ENCODE peak calls at places on chromosomes 1 and 21, in nine cellular contexts. O is foreskin fibroblast, J is ascending aorta, K is mucosa of descending colon, L is GM23248, I is adrenal gland, W is NB4, Z is endodermal cell, X is NT2/D1. F is an unnamed sample.

GRCh38 chr1:233261615-233262168 is 33.8 kb downstream of the PCNX2 start:
- DNase-seq in O (no peak), J (no peak), K (no peak), L (no peak), I (no peak), W (no peak), Z (no peak), X (no peak), F (no peak)

GRCh38 chr1:162855461-162856150 is 5.4 kb downstream of the CCDC190 start:
- DNase-seq in O (peak), J (no peak), K (no peak), L (peak), I (no peak), W (no peak), Z (no peak), X (no peak), F (no peak)

GRCh38 chr1:35930593-35931423 is at the start of gene AGO3:
- DNase-seq in O (peak), J (peak), K (peak), L (peak), I (peak), W (peak), Z (peak), X (peak), F (peak)

GRCh38 chr1:77539510-77540142 is 142.8 kb downstream of the ZZZ3 start:
- DNase-seq in O (peak), J (no peak), K (no peak), L (peak), I (no peak), W (peak), Z (no peak), X (no peak), F (peak)

GRCh38 chr1:116375165-116375883 is 2.3 kb downstream of the ATP1A1 start:
- DNase-seq in O (no peak), J (no peak), K (no peak), L (peak), I (no peak), W (no peak), Z (no peak), X (no peak), F (no peak)

GRCh38 chr1:54582566-54583306 is 34.7 kb downstream of the ACOT11 start:
- DNase-seq in O (no peak), J (no peak), K (no peak), L (no peak), I (no peak), W (no peak), Z (peak), X (no peak), F (no peak)

GRCh38 chr1:163213626-163214025 is 10.9 kb upstream of the RGS5 start:
- DNase-seq in O (no peak), J (no peak), K (no peak), L (no peak), I (no peak), W (no peak), Z (no peak), X (no peak), F (no peak)

GRCh38 chr1:27538793-27539192 is 48.8 kb upstream of the WASF2 start:
- DNase-seq in O (peak), J (no peak), K (no peak), L (peak), I (no peak), W (peak), Z (no peak), X (no peak), F (peak)

GRCh38 chr1:15958111-15958510 is 17.8 kb downstream of the ZBTB17 start:
- DNase-seq in O (no peak), J (no peak), K (no peak), L (no peak), I (no peak), W (no peak), Z (no peak), X (no peak), F (no peak)

GRCh38 chr1:32339363-32339978 is 3.4 kb upstream of the MARCKSL1 start:
- DNase-seq in O (no peak), J (no peak), K (no peak), L (peak), I (no peak), W (peak), Z (no peak), X (no peak), F (no peak)

GRCh38 chr1:162892916-162893714 is 32.1 kb upstream of the CCDC190 start:
- DNase-seq in O (peak), J (no peak), K (no peak), L (peak), I (no peak), W (peak), Z (no peak), X (no peak), F (no peak)

GRCh38 chr1:223844962-223845809 is 561 bp downstream of the TP53BP2 start:
- DNase-seq in O (peak), J (no peak), K (peak), L (peak), I (no peak), W (peak), Z (peak), X (peak), F (peak)

GRCh38 chr1:236997361-236997760 is 6.9 kb downstream of the MT1HL1 start:
- DNase-seq in O (no peak), J (no peak), K (no peak), L (no peak), I (no peak), W (no peak), Z (no peak), X (no peak), F (no peak)

GRCh38 chr1:91900538-91900937 is 14.6 kb upstream of the TGFBR3 start:
- DNase-seq in O (peak), J (no peak), K (no peak), L (peak), I (no peak), W (no peak), Z (no peak), X (no peak), F (peak)

GRCh38 chr1:44613932-44614331 is 60.3 kb downstream of the TMEM53 start:
- DNase-seq in O (no peak), J (no peak), K (no peak), L (no peak), I (no peak), W (no peak), Z (peak), X (no peak), F (no peak)

GRCh38 chr1:178819123-178819522 is 51.8 kb downstream of the ANGPTL1 start:
- DNase-seq in O (no peak), J (no peak), K (no peak), L (peak), I (no peak), W (no peak), Z (peak), X (peak), F (peak)

GRCh38 chr21:32256873-32257620 is 21.8 kb downstream of the MIS18A start:
- DNase-seq in O (peak), J (peak), K (peak), L (peak), I (peak), W (no peak), Z (peak), X (no peak), F (peak)

GRCh38 chr1:91428182-91428798 is 23.7 kb upstream of the HFM1 start:
- DNase-seq in O (no peak), J (no peak), K (no peak), L (no peak), I (no peak), W (no peak), Z (peak), X (peak), F (no peak)

GRCh38 chr21:41678016-41678935 is 88.6 kb downstream of the RIPK4 start:
- DNase-seq in O (no peak), J (no peak), K (peak), L (peak), I (no peak), W (no peak), Z (peak), X (no peak), F (no peak)

GRCh38 chr1:44757420-44757819 is 17.8 kb downstream of the KIF2C start:
- DNase-seq in O (no peak), J (no peak), K (no peak), L (no peak), I (no peak), W (no peak), Z (no peak), X (no peak), F (no peak)

GRCh38 chr1:29156543-29157268 is 25.0 kb downstream of the SRSF4 start:
- DNase-seq in O (no peak), J (no peak), K (no peak), L (no peak), I (peak), W (no peak), Z (no peak), X (no peak), F (no peak)

GRCh38 chr1:65309317-65310077 is at the start of gene DNAJC6:
- DNase-seq in O (peak), J (no peak), K (peak), L (peak), I (peak), W (no peak), Z (peak), X (peak), F (peak)

GRCh38 chr21:31130821-31131220 is 92.5 kb upstream of the KRTAP19-8 start:
- DNase-seq in O (no peak), J (no peak), K (no peak), L (no peak), I (no peak), W (no peak), Z (no peak), X (no peak), F (no peak)

GRCh38 chr1:96080925-96081324 is 640.7 kb upstream of the PTBP2 start:
- DNase-seq in O (peak), J (no peak), K (no peak), L (peak), I (no peak), W (peak), Z (no peak), X (peak), F (no peak)

GRCh38 chr1:3895951-3896325 is 4.1 kb downstream of the C1orf174 start:
- DNase-seq in O (no peak), J (no peak), K (no peak), L (no peak), I (no peak), W (no peak), Z (no peak), X (no peak), F (no peak)

GRCh38 chr1:188782220-188782841 is 1695.3 kb downstream of the BRINP3 start:
- DNase-seq in O (peak), J (no peak), K (no peak), L (peak), I (peak), W (peak), Z (peak), X (peak), F (peak)

GRCh38 chr1:179310721-179311120 is 17.1 kb downstream of the SOAT1 start:
- DNase-seq in O (peak), J (no peak), K (no peak), L (peak), I (no peak), W (peak), Z (no peak), X (no peak), F (no peak)

GRCh38 chr1:194102607-194103006 is 916.2 kb upstream of the B3GALT2 start:
- DNase-seq in O (no peak), J (no peak), K (peak), L (no peak), I (no peak), W (peak), Z (peak), X (no peak), F (no peak)

GRCh38 chr21:31730687-31731111 is 1.2 kb downstream of the SCAF4 start:
- DNase-seq in O (no peak), J (no peak), K (no peak), L (peak), I (no peak), W (peak), Z (peak), X (peak), F (peak)

GRCh38 chr1:64744492-64745180 is at the start of gene RAVER2:
- DNase-seq in O (peak), J (peak), K (peak), L (peak), I (peak), W (peak), Z (peak), X (peak), F (peak)

GRCh38 chr21:35026617-35027557 is 22.2 kb downstream of the RUNX1 start:
- DNase-seq in O (no peak), J (no peak), K (peak), L (peak), I (no peak), W (peak), Z (peak), X (peak), F (no peak)

GRCh38 chr21:41751621-41752020 is 15.2 kb downstream of the RIPK4 start:
- DNase-seq in O (no peak), J (no peak), K (no peak), L (no peak), I (no peak), W (no peak), Z (no peak), X (no peak), F (no peak)

GRCh38 chr1:71461416-71461815 is 380.6 kb upstream of the ZRANB2 start:
- DNase-seq in O (no peak), J (no peak), K (no peak), L (no peak), I (no peak), W (no peak), Z (no peak), X (no peak), F (no peak)

GRCh38 chr1:235073968-235074334 is 54.7 kb downstream of the TOMM20 start:
- DNase-seq in O (no peak), J (no peak), K (peak), L (no peak), I (no peak), W (no peak), Z (no peak), X (no peak), F (no peak)

GRCh38 chr1:218829143-218829542 is 344.5 kb upstream of the LYPLAL1 start:
- DNase-seq in O (no peak), J (no peak), K (no peak), L (peak), I (no peak), W (no peak), Z (no peak), X (peak), F (no peak)

GRCh38 chr1:65265296-65266271 is 43.8 kb upstream of the DNAJC6 start:
- DNase-seq in O (peak), J (no peak), K (peak), L (peak), I (peak), W (no peak), Z (peak), X (peak), F (peak)

GRCh38 chr1:169914534-169914933 is 20.8 kb upstream of the SCYL3 start:
- DNase-seq in O (no peak), J (no peak), K (no peak), L (peak), I (no peak), W (no peak), Z (no peak), X (no peak), F (no peak)

GRCh38 chr1:169921080-169921479 is 27.4 kb upstream of the SCYL3 start:
- DNase-seq in O (no peak), J (no peak), K (no peak), L (no peak), I (no peak), W (no peak), Z (no peak), X (no peak), F (no peak)

GRCh38 chr1:169918927-169919326 is 25.2 kb upstream of the SCYL3 start:
- DNase-seq in O (no peak), J (no peak), K (no peak), L (no peak), I (no peak), W (no peak), Z (no peak), X (no peak), F (no peak)

GRCh38 chr1:169909499-169909898 is 15.8 kb upstream of the SCYL3 start:
- DNase-seq in O (no peak), J (no peak), K (no peak), L (no peak), I (no peak), W (no peak), Z (no peak), X (no peak), F (no peak)

DNA sequence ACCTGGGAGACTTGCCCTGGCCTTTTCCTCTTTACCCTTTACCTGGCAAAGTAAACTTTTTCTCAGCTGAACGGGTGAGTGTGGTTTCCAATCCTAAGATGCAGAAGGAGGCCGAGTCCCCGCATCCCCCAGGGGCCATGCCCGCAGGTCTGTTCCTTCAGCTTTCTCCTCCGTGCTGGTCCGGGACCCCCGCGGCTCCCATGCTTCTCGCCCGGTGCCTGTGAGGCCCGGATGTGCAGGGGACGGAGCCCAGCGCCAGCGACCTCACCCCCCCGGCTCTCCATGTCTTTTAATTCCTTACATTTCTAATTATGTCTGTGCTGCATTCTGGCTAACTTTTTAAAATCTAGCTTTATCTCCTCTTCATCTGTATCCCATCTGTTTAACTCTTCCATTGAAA is 21.5 kb upstream of the SCYL3 start:
- DNase-seq in O (no peak), J (no peak), K (no peak), L (no peak), I (no peak), W (no peak), Z (no peak), X (no peak), F (no peak)
- H3K4me3 ChIP-seq in O (no peak), J (no peak), K (no peak), L (peak), I (no peak), W (no peak), Z (no peak), X (no peak), F (no peak)

GRCh38 chr21:39523398-39523797 is 71.6 kb downstream of the SH3BGR start:
- DNase-seq in O (no peak), J (no peak), K (peak), L (no peak), I (no peak), W (no peak), Z (no peak), X (no peak), F (peak)

GRCh38 chr21:39519835-39520234 is 68.1 kb downstream of the SH3BGR start:
- DNase-seq in O (no peak), J (no peak), K (no peak), L (no peak), I (no peak), W (no peak), Z (no peak), X (no peak), F (no peak)

GRCh38 chr21:39515684-39516083 is 63.9 kb downstream of the SH3BGR start:
- DNase-seq in O (no peak), J (no peak), K (no peak), L (no peak), I (no peak), W (no peak), Z (no peak), X (no peak), F (no peak)

GRCh38 chr21:39518845-39519205 is 67.1 kb downstream of the SH3BGR start:
- DNase-seq in O (no peak), J (no peak), K (no peak), L (peak), I (no peak), W (no peak), Z (no peak), X (no peak), F (no peak)

DNA sequence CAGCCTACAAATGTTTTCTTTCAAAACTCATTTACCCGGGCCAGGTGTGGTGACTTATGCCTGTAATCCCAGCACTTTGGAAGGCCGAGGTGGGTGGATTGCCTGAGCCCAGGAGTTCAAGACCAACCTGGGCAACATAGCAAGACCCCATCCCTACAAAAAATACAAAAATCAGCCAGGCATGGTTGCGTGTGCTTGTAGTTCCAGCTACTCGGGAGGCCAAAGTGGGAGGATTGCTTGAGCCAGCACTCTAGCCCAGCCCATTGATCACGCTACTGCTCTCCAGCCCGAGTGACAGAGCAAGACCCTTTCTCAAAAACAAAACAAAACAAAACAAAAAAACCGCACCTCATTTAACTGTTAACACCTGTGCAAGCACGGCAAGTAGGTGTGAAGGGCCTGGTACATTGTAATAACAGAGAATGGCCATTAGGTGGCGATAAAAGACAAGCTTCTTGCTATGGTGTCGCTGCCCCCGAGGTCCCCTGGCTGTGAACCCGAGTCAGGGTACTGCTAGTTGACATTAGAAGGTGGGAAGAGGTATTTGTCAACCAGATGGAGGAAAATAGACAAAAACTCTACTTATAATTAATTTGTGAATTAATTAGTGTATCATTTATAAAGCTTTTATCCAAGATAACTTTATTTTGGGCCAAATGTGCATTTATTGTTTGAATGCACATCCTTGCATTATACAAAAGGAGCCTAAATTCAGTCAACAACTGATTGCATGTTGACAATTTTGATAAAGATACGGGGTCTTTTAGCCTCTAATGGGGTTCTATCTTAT is 66.5 kb downstream of the SH3BGR start:
- DNase-seq in O (peak), J (no peak), K (peak), L (peak), I (no peak), W (peak), Z (peak), X (peak), F (peak)
- H3K4me3 ChIP-seq in O (no peak), J (no peak), K (no peak), L (no peak), I (no peak), W (no peak), Z (no peak), X (no peak), F (no peak)

DNA sequence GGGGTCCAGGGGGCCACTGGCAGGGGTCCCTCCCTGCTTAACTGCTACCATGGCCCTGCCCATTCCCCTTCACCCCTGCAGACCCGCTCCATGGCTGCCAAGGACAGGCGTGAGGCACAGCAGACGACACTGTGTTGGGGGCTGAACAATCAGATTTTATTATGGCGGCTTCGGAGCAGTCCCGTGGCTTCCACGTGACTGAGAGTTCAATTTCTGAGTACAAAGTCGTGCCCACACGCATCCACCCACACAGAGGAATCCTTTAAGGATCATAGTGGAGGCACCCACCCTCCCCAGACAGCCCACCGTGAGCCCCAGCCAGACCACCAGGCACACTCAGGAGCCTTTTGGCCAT is 1.5 kb downstream of the HES5 start:
- DNase-seq in O (no peak), J (no peak), K (no peak), L (no peak), I (no peak), W (no peak), Z (no peak), X (no peak), F (no peak)
- H3K4me3 ChIP-seq in O (no peak), J (peak), K (no peak), L (no peak), I (no peak), W (no peak), Z (no peak), X (no peak), F (no peak)

DNA sequence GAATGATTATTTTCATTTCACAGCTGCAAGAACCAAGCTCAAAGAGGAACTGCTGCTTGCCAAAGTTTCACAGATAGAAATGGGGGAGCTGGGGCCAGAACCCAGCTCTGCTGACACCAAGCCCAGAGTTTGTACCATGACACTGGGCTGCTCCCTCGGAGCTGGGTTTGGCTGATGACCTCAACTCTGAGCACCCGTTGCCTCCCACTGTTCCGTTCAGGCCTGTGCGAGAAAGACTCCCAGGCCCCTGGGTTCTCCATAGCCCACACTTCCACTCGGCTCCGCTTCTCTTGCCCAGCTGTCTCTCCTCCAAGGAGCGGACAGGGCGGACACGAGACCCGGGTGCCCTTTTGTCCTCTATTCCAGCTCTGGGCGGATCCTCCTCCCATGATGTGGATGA is 55.2 kb downstream of the NGF start:
- DNase-seq in O (no peak), J (peak), K (peak), L (peak), I (no peak), W (peak), Z (no peak), X (no peak), F (no peak)
- H3K4me3 ChIP-seq in O (no peak), J (peak), K (no peak), L (no peak), I (no peak), W (no peak), Z (no peak), X (no peak), F (no peak)